ENCODE peak calls at places on chromosome 7, in four cellular contexts. P is neural progenitor cell, T is esophagus muscularis mucosa, O is HFF-Myc. V is an unnamed sample.

GRCh38 chr7:12670071-12670729 is 17.2 kb upstream of the ARL4A start:
- DNase-seq in P (no peak), T (no peak), O (no peak), V (no peak)

GRCh38 chr7:96246972-96247371 is 74.9 kb downstream of the SLC25A13 start:
- DNase-seq in P (no peak), T (no peak), O (no peak), V (no peak)

GRCh38 chr7:91182819-91183405 is 81.3 kb upstream of the FZD1 start:
- DNase-seq in P (no peak), T (no peak), O (peak), V (peak)

GRCh38 chr7:41339913-41340676 is 362.8 kb downstream of the INHBA start:
- DNase-seq in P (no peak), T (no peak), O (no peak), V (no peak)

GRCh38 chr7:141184532-141185190 is 110.8 kb downstream of the TMEM178B start:
- DNase-seq in P (no peak), T (no peak), O (no peak), V (no peak)

GRCh38 chr7:78052112-78052511 is 253.5 kb downstream of the PHTF2 start:
- DNase-seq in P (peak), T (no peak), O (no peak), V (no peak)

GRCh38 chr7:121084748-121085336 is 96.3 kb downstream of the CPED1 start:
- DNase-seq in P (no peak), T (no peak), O (peak), V (peak)

GRCh38 chr7:158811461-158811860 is 17.8 kb downstream of the ESYT2 start:
- DNase-seq in P (no peak), T (no peak), O (no peak), V (no peak)

GRCh38 chr7:116025098-116025809 is 5.3 kb downstream of the TFEC start:
- DNase-seq in P (no peak), T (no peak), O (no peak), V (no peak)

GRCh38 chr7:35676211-35676610 is 18.7 kb downstream of the HERPUD2 start:
- DNase-seq in P (no peak), T (no peak), O (no peak), V (no peak)
- TF ChIP-seq CTCF in P (no peak), T (no peak), O (no peak), V (no peak)

DNA sequence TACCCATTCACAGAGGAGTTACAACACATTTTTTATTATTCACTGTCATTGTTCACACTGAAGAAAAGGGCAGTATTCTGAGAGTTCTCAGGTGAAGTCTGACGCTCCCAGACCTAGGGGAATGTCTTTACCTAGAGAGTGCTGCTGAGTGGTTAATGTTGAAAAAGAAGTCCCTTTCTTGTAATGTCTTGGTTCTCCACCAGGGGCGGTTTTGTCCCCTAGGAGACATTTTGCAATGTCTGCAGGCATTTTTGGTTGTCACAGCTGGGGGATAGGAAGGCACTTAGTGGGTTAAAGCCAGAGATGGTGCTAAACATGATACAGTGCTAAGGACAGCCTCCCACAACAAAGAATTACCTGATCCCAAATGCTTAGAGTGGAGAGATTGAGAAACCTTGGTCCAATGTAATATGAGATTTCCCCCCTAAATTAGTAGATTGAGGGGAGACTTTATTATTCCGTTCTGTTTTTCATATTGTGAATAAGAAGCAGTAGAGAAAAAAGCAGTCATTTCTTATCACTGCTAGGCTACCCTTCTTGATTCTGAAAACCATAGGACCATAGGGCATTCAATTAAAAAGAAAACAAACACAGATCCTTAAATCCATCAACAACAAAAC is 13.1 kb downstream of the UMAD1 start:
- DNase-seq in P (peak), T (no peak), O (no peak), V (no peak)
- TF ChIP-seq CTCF in P (peak), T (peak), O (peak), V (peak)

DNA sequence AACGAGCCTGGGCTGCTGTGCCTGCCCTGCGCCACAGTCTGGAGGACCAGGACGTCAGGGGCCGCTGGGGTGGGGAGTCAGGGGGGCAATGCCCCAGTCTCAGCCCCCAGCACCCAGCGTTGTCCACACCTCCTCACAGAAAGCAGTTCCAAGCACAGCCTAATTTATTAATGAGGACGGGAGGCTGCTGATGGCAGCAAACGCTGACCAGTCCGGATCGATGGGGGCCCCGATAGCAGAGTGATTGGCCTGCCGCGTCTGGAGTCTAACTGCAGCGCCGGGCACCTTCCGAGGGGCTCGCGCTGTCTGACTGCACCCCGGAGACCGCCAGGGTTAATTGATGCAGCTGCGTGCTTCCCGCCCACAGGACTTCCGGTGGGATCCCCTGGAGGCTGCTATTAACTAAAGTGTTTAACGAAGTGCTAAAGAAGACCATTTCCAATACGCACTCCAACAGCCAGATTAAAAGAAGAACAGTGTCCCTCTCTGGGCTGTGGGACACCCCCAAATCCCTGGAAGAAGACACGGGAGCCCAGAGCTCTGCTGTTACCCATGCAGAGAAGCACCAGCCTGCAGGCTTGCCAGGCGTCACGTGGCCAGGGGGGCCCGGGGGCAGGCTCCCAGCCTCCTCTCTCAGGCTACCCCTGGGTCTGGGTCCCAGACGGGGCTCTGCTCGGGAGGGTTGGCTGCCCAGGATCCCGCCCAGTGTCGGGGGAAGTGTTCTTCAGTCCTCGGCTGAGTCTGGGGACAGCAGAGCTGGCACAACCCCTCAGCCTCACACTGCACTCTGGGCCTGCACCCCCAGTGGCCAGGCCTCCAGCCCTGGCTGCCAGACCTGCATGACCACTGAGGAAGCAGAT is 63.8 kb downstream of the MICALL2 start:
- DNase-seq in P (no peak), T (no peak), O (no peak), V (no peak)
- TF ChIP-seq CTCF in P (no peak), T (no peak), O (no peak), V (no peak)

GRCh38 chr7:23942032-23942431 is 232.0 kb downstream of the STK31 start:
- DNase-seq in P (no peak), T (no peak), O (no peak), V (no peak)

GRCh38 chr7:23944131-23944530 is 234.1 kb downstream of the STK31 start:
- DNase-seq in P (no peak), T (peak), O (no peak), V (no peak)

GRCh38 chr7:23941551-23941950 is 231.5 kb downstream of the STK31 start:
- DNase-seq in P (no peak), T (no peak), O (no peak), V (no peak)

GRCh38 chr7:23938230-23938629 is 228.2 kb downstream of the STK31 start:
- DNase-seq in P (no peak), T (no peak), O (no peak), V (no peak)

DNA sequence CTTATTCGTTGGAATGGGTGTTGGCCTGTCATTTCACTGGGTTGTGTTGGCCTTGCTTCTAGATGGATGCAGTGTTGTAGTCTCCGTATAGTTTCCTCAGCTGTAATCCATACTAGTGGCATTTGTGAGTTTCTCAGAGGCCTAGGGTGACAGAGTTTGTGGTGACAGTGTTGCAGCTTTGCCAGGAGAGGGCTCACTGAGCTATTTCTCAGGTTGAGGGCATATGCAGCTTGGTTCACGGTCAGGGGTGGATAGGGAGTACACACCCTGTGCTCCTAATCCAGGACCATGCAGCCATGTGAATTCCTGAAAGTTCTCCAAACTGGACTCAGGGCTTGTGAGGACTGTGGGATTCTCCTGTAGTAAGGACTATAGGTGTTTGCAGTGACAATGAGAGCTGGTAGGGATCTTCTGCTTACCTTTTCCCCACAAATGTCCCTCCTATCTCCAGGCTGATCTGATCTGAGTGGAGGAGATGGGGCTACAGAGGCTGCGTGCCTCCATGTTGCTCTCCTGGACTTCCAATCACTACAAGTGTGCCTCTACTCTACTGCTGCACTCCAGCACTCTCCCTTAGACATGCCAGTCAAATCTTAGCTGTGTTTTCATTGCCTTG is 229.0 kb downstream of the STK31 start:
- DNase-seq in P (peak), T (peak), O (no peak), V (peak)
- TF ChIP-seq CTCF in P (peak), T (no peak), O (no peak), V (peak)

GRCh38 chr7:47195641-47196040 is 386.3 kb downstream of the TNS3 start:
- DNase-seq in P (peak), T (no peak), O (no peak), V (no peak)
- TF ChIP-seq CTCF in P (peak), T (no peak), O (peak), V (peak)

V was measured in HFFc6.